ENCODE peak calls at places on chromosomes 2 and 18, in seven cellular contexts. G is lower lobe of right lung, O is neural progenitor cell, C is RWPE2, D is cardiac muscle cell, Z is uterus, R is pancreas. B is an unnamed sample.

GRCh38 chr2:55419236-55419513 is 481 bp downstream of the CCDC88A start:
- DNase-seq in G (no peak), R (peak; percentile 36), D (no peak), Z (no peak), O (peak; percentile 75), C (no peak), B (peak; percentile 51)

GRCh38 chr2:160994141-160995002 is 165.9 kb upstream of the TANK start:
- DNase-seq in O (peak; percentile 80), D (peak; percentile 85), G (no peak), Z (peak; percentile 66), C (no peak), R (peak; percentile 72), B (peak; percentile 57)

GRCh38 chr2:196592912-196593881 is 46.3 kb upstream of the CCDC150 start:
- DNase-seq in R (no peak), O (peak; percentile 88), C (no peak), G (peak; percentile 50), D (peak; percentile 86), Z (no peak), B (peak; percentile 90)

GRCh38 chr18:73980289-73980979 is 167.2 kb downstream of the FBXO15 start:
- DNase-seq in C (no peak), G (no peak), R (no peak), O (peak; percentile 48), D (peak; percentile 53), Z (no peak), B (peak; percentile 25)

GRCh38 chr2:232245111-232245510 is 133.4 kb upstream of the ALPP start:
- DNase-seq in O (no peak), G (no peak), Z (no peak), C (no peak), D (no peak), R (no peak), B (no peak)

GRCh38 chr18:6624729-6625308 is 104.7 kb upstream of the ARHGAP28 start:
- DNase-seq in G (no peak), O (no peak), D (no peak), Z (no peak), C (no peak), R (no peak), B (no peak)

GRCh38 chr2:199379251-199379650 is 78.5 kb downstream of the SATB2 start:
- DNase-seq in O (no peak), G (no peak), R (no peak), C (no peak), Z (no peak), D (no peak), B (no peak)

GRCh38 chr2:234533631-234534030 is 36.8 kb upstream of the ARL4C start:
- DNase-seq in D (no peak), R (no peak), C (no peak), Z (no peak), O (peak; percentile 61), G (no peak), B (peak; percentile 63)

GRCh38 chr2:27960237-27960912 is 69.8 kb downstream of the BABAM2 start:
- DNase-seq in G (no peak), Z (no peak), D (no peak), R (no peak), C (no peak), O (no peak), B (no peak)

GRCh38 chr2:120735750-120736170 is at the start of gene GLI2:
- DNase-seq in C (no peak), D (peak; percentile 93), O (peak; percentile 95), R (peak; percentile 47), Z (peak; percentile 81), G (peak; percentile 66), B (peak; percentile 92)

GRCh38 chr2:69720404-69720803 is 21.5 kb upstream of the ANXA4 start:
- DNase-seq in G (no peak), R (no peak), C (no peak), D (no peak), Z (no peak), O (no peak), B (peak; percentile 37)

GRCh38 chr2:240965905-240966456 is 32.4 kb upstream of the SNED1 start:
- DNase-seq in O (no peak), G (peak; percentile 47), C (peak; percentile 50), Z (no peak), D (no peak), R (no peak), B (no peak)

GRCh38 chr18:43751203-43751602 is 473.9 kb upstream of the SYT4 start:
- DNase-seq in Z (no peak), C (no peak), D (no peak), R (no peak), O (no peak), G (no peak), B (no peak)

GRCh38 chr18:49201464-49201863 is 250.7 kb upstream of the SMAD7 start:
- DNase-seq in C (no peak), Z (no peak), D (no peak), R (no peak), G (no peak), O (no peak), B (peak; percentile 52)

GRCh38 chr18:49207373-49207772 is 253.1 kb downstream of the DYM start:
- DNase-seq in C (no peak), D (no peak), R (no peak), Z (no peak), O (no peak), G (no peak), B (no peak)

GRCh38 chr18:49206717-49207116 is 253.7 kb downstream of the DYM start:
- DNase-seq in G (no peak), R (no peak), C (no peak), O (no peak), Z (no peak), D (no peak), B (peak; percentile 8)
- H3K9me3 ChIP-seq in G (no peaks in the 10 kb centered on the region), R (no peaks in the 10 kb centered on the region), C (no peaks in the 10 kb centered on the region), O (no peaks in the 10 kb centered on the region), Z (no peaks in the 10 kb centered on the region), D (no peaks in the 10 kb centered on the region), B (no peaks in the 10 kb centered on the region)

DNA sequence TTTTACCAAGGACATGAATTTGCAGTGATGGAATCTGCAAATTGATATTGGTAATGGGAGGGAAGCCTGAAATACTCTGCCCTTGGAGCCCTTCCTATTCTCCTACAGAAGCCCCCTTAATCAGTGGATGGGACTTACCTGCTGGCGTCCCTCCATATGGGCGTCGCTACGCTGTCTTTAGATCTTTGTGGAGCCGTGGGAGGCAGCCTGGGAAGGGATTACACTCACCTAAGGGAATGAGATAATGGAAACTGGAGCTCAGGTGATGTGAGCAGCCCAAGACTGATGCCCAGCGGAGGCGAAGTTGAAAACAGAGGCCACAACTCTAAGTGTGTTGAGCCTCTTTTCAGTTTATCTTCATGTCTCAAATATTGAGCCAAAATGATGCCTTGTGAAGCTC is 306.6 kb downstream of the MYCN start:
- DNase-seq in D (no peak), C (no peak), G (no peak), O (no peak), R (no peak), Z (no peak), B (no peak)
- H3K9me3 ChIP-seq in D (no peaks in the 10 kb centered on the region), C (no peaks in the 10 kb centered on the region), G (no peaks in the 10 kb centered on the region), O (no peaks in the 10 kb centered on the region), R (no peaks in the 10 kb centered on the region), Z (no peaks in the 10 kb centered on the region), B (no peaks in the 10 kb centered on the region)

GRCh38 chr2:558302-558642 is 118.9 kb downstream of the TMEM18 start:
- DNase-seq in O (no peak), Z (no peak), C (no peak), D (no peak), R (no peak), G (no peak), B (peak; percentile 23)

GRCh38 chr2:558879-559278 is 118.3 kb downstream of the TMEM18 start:
- DNase-seq in Z (no peak), C (no peak), O (no peak), D (no peak), G (no peak), R (no peak), B (no peak)

GRCh38 chr2:556494-556893 is 120.7 kb downstream of the TMEM18 start:
- DNase-seq in C (no peak), O (no peak), G (no peak), R (no peak), Z (no peak), D (no peak), B (peak; percentile 19)

GRCh38 chr2:555164-555922 is 121.9 kb downstream of the TMEM18 start:
- DNase-seq in D (no peak), R (no peak), O (no peak), Z (peak; percentile 52), C (no peak), G (no peak), B (peak; percentile 44)

GRCh38 chr2:557635-558301 is 119.4 kb downstream of the TMEM18 start:
- DNase-seq in R (no peak), D (no peak), Z (no peak), O (no peak), G (no peak), C (no peak), B (peak; percentile 25)
- H3K9me3 ChIP-seq in R (no peaks in the 10 kb centered on the region), D (no peaks in the 10 kb centered on the region), Z (no peaks in the 10 kb centered on the region), O (no peaks in the 10 kb centered on the region), G (no peaks in the 10 kb centered on the region), C (no peaks in the 10 kb centered on the region), B (peaks cover 3% of the 10 kb centered on the region)

GRCh38 chr18:78295271-78295670 is 684.3 kb upstream of the SALL3 start:
- DNase-seq in D (no peak), R (no peak), Z (no peak), G (no peak), C (no peak), O (no peak), B (no peak)
- H3K9me3 ChIP-seq in D (no peaks in the 10 kb centered on the region), R (no peaks in the 10 kb centered on the region), Z (no peaks in the 10 kb centered on the region), G (no peaks in the 10 kb centered on the region), C (no peaks in the 10 kb centered on the region), O (no peaks in the 10 kb centered on the region), B (no peaks in the 10 kb centered on the region)

DNA sequence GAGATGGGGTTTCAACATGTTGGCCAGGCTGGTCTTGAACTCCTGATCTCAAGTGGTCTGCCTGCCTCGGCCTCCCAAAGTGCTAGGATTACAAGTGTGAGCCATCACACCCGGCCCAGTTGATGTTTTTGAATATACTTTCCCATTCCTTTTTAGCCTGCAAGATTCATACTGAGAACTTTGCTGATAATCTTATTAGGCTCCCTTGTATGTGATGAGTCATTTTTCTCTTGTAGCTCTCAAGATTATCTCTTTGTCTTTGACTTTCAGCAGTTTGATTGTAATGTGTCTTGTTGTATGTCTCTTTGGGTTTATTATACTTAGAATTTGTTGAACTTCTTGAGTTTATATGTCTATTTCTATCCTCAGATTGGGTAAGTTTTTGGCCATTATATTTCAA is 81.4 kb downstream of the OTX1 start:
- DNase-seq in C (no peak), G (no peak), Z (no peak), D (no peak), O (no peak), R (no peak), B (no peak)
- H3K9me3 ChIP-seq in C (no peaks in the 10 kb centered on the region), G (peaks cover 33% of the 10 kb centered on the region), Z (no peaks in the 10 kb centered on the region), D (no peaks in the 10 kb centered on the region), O (peaks cover 4% of the 10 kb centered on the region), R (no peaks in the 10 kb centered on the region), B (no peaks in the 10 kb centered on the region)

B was measured in SK-N-SH.